ENCODE peak calls at places on chromosome 7, in seven cellular contexts. One of them, this sample, is unnamed.

GRCh38 chr7:16350634-16351033 is 70.7 kb downstream of the CRPPA start:
- DNase-seq in stimulated activated CD4-positive, alpha-beta T cell treated with anti-CD3 and anti-CD28 coated beads, Interleukin-2, amount 100 ng/mL, for 24 hours: no peak
- DNase-seq in activated CD4-positive, alpha-beta memory T cell treated with anti-CD3 and anti-CD28 coated beads, Interleukin-2, amount 10 ng/mL, durations not matched to agents 7 days and 5 days: no peak
- DNase-seq in NCI-H774: no peak
- DNase-seq in iPS DF 19.7: no peak
- DNase-seq in upper lobe of right lung: no peak
- DNase-seq in M059J: no peak
- DNase-seq in this sample: no peak

GRCh38 chr7:92685146-92686042 is 95.2 kb upstream of the FAM133B start:
- DNase-seq in M059J: no peak
- DNase-seq in stimulated activated CD4-positive, alpha-beta T cell treated with anti-CD3 and anti-CD28 coated beads, Interleukin-2, amount 100 ng/mL, for 24 hours: peak
- DNase-seq in NCI-H774: no peak
- DNase-seq in iPS DF 19.7: no peak
- DNase-seq in activated CD4-positive, alpha-beta memory T cell treated with anti-CD3 and anti-CD28 coated beads, Interleukin-2, amount 10 ng/mL, durations not matched to agents 7 days and 5 days: peak
- DNase-seq in upper lobe of right lung: no peak
- DNase-seq in this sample: no peak

GRCh38 chr7:18508441-18509427 is 13.2 kb downstream of the HDAC9 start:
- DNase-seq in NCI-H774: no peak
- DNase-seq in iPS DF 19.7: no peak
- DNase-seq in stimulated activated CD4-positive, alpha-beta T cell treated with anti-CD3 and anti-CD28 coated beads, Interleukin-2, amount 100 ng/mL, for 24 hours: no peak
- DNase-seq in upper lobe of right lung: no peak
- DNase-seq in M059J: peak
- DNase-seq in activated CD4-positive, alpha-beta memory T cell treated with anti-CD3 and anti-CD28 coated beads, Interleukin-2, amount 10 ng/mL, durations not matched to agents 7 days and 5 days: no peak
- DNase-seq in this sample: peak

GRCh38 chr7:34107306-34107705 is 202.0 kb downstream of the BMPER start:
- DNase-seq in stimulated activated CD4-positive, alpha-beta T cell treated with anti-CD3 and anti-CD28 coated beads, Interleukin-2, amount 100 ng/mL, for 24 hours: no peak
- DNase-seq in activated CD4-positive, alpha-beta memory T cell treated with anti-CD3 and anti-CD28 coated beads, Interleukin-2, amount 10 ng/mL, durations not matched to agents 7 days and 5 days: no peak
- DNase-seq in iPS DF 19.7: no peak
- DNase-seq in M059J: peak
- DNase-seq in NCI-H774: no peak
- DNase-seq in upper lobe of right lung: no peak
- DNase-seq in this sample: no peak

GRCh38 chr7:137658194-137658900 is 188.4 kb downstream of the DGKI start:
- DNase-seq in NCI-H774: no peak
- DNase-seq in iPS DF 19.7: peak
- DNase-seq in activated CD4-positive, alpha-beta memory T cell treated with anti-CD3 and anti-CD28 coated beads, Interleukin-2, amount 10 ng/mL, durations not matched to agents 7 days and 5 days: no peak
- DNase-seq in upper lobe of right lung: no peak
- DNase-seq in stimulated activated CD4-positive, alpha-beta T cell treated with anti-CD3 and anti-CD28 coated beads, Interleukin-2, amount 100 ng/mL, for 24 hours: no peak
- DNase-seq in M059J: no peak
- DNase-seq in this sample: no peak

GRCh38 chr7:89887489-89887888 is 266.8 kb upstream of the STEAP1 start:
- DNase-seq in upper lobe of right lung: no peak
- DNase-seq in stimulated activated CD4-positive, alpha-beta T cell treated with anti-CD3 and anti-CD28 coated beads, Interleukin-2, amount 100 ng/mL, for 24 hours: no peak
- DNase-seq in activated CD4-positive, alpha-beta memory T cell treated with anti-CD3 and anti-CD28 coated beads, Interleukin-2, amount 10 ng/mL, durations not matched to agents 7 days and 5 days: no peak
- DNase-seq in iPS DF 19.7: no peak
- DNase-seq in M059J: no peak
- DNase-seq in NCI-H774: no peak
- DNase-seq in this sample: peak

GRCh38 chr7:104231054-104232046 is 23.5 kb upstream of the ORC5 start:
- DNase-seq in iPS DF 19.7: peak
- DNase-seq in upper lobe of right lung: no peak
- DNase-seq in stimulated activated CD4-positive, alpha-beta T cell treated with anti-CD3 and anti-CD28 coated beads, Interleukin-2, amount 100 ng/mL, for 24 hours: peak
- DNase-seq in M059J: peak
- DNase-seq in activated CD4-positive, alpha-beta memory T cell treated with anti-CD3 and anti-CD28 coated beads, Interleukin-2, amount 10 ng/mL, durations not matched to agents 7 days and 5 days: peak
- DNase-seq in NCI-H774: peak
- DNase-seq in this sample: peak

GRCh38 chr7:44283381-44284211 is 41.8 kb downstream of the CAMK2B start:
- DNase-seq in NCI-H774: no peak
- DNase-seq in stimulated activated CD4-positive, alpha-beta T cell treated with anti-CD3 and anti-CD28 coated beads, Interleukin-2, amount 100 ng/mL, for 24 hours: no peak
- DNase-seq in iPS DF 19.7: no peak
- DNase-seq in M059J: no peak
- DNase-seq in upper lobe of right lung: peak
- DNase-seq in activated CD4-positive, alpha-beta memory T cell treated with anti-CD3 and anti-CD28 coated beads, Interleukin-2, amount 10 ng/mL, durations not matched to agents 7 days and 5 days: no peak
- DNase-seq in this sample: no peak

GRCh38 chr7:24717694-24718320 is 39.5 kb downstream of the GSDME start:
- DNase-seq in stimulated activated CD4-positive, alpha-beta T cell treated with anti-CD3 and anti-CD28 coated beads, Interleukin-2, amount 100 ng/mL, for 24 hours: no peak
- DNase-seq in activated CD4-positive, alpha-beta memory T cell treated with anti-CD3 and anti-CD28 coated beads, Interleukin-2, amount 10 ng/mL, durations not matched to agents 7 days and 5 days: no peak
- DNase-seq in NCI-H774: no peak
- DNase-seq in iPS DF 19.7: no peak
- DNase-seq in M059J: no peak
- DNase-seq in upper lobe of right lung: no peak
- DNase-seq in this sample: no peak

GRCh38 chr7:6478186-6478585 is 30.4 kb upstream of the DAGLB start:
- DNase-seq in iPS DF 19.7: no peak
- DNase-seq in upper lobe of right lung: no peak
- DNase-seq in M059J: no peak
- DNase-seq in NCI-H774: no peak
- DNase-seq in activated CD4-positive, alpha-beta memory T cell treated with anti-CD3 and anti-CD28 coated beads, Interleukin-2, amount 10 ng/mL, durations not matched to agents 7 days and 5 days: no peak
- DNase-seq in stimulated activated CD4-positive, alpha-beta T cell treated with anti-CD3 and anti-CD28 coated beads, Interleukin-2, amount 100 ng/mL, for 24 hours: no peak
- DNase-seq in this sample: no peak

GRCh38 chr7:52540041-52540440 is 495.4 kb upstream of the POM121L12 start:
- DNase-seq in M059J: no peak
- DNase-seq in NCI-H774: no peak
- DNase-seq in upper lobe of right lung: no peak
- DNase-seq in activated CD4-positive, alpha-beta memory T cell treated with anti-CD3 and anti-CD28 coated beads, Interleukin-2, amount 10 ng/mL, durations not matched to agents 7 days and 5 days: no peak
- DNase-seq in iPS DF 19.7: no peak
- DNase-seq in stimulated activated CD4-positive, alpha-beta T cell treated with anti-CD3 and anti-CD28 coated beads, Interleukin-2, amount 100 ng/mL, for 24 hours: no peak
- DNase-seq in this sample: peak